ENCODE peak calls at places on chromosomes 2 and 18, in five cellular contexts. M, L, K, E and F are unnamed samples.

GRCh38 chr2:70420005-70420580 is 118.2 kb upstream of the FAM136A start:
- DNase-seq in M (no peak), L (no peak), K (no peak), E (no peak), F (no peak)

GRCh38 chr2:118062669-118063068 is 25.6 kb upstream of the INSIG2 start:
- DNase-seq in M (no peak), L (no peak), K (no peak), E (no peak), F (no peak)

GRCh38 chr2:8445580-8445979 is 236.3 kb upstream of the ID2 start:
- DNase-seq in M (no peak), L (no peak), K (no peak), E (no peak), F (no peak)

GRCh38 chr2:36812196-36812595 is 115.7 kb downstream of the VIT start:
- DNase-seq in M (no peak), L (peak), K (no peak), E (no peak), F (no peak)

GRCh38 chr18:58403799-58404455 is 225.0 kb downstream of the ALPK2 start:
- DNase-seq in M (no peak), L (no peak), K (no peak), E (no peak), F (no peak)

GRCh38 chr2:168220971-168221819 is 26.2 kb downstream of the STK39 start:
- DNase-seq in M (no peak), L (no peak), K (no peak), E (no peak), F (no peak)

GRCh38 chr2:167181134-167181533 is 292.9 kb downstream of the XIRP2 start:
- DNase-seq in M (no peak), L (peak), K (no peak), E (peak), F (no peak)

GRCh38 chr2:25368650-25369049 is 26.9 kb upstream of the DNMT3A start:
- DNase-seq in M (no peak), L (no peak), K (no peak), E (peak), F (no peak)

GRCh38 chr2:97713296-97714083 is at the start of gene ZAP70:
- DNase-seq in M (no peak), L (no peak), K (peak), E (no peak), F (no peak)

GRCh38 chr2:147925886-147926285 is 81.1 kb downstream of the ACVR2A start:
- DNase-seq in M (no peak), L (no peak), K (no peak), E (no peak), F (no peak)

GRCh38 chr18:43970656-43971055 is 693.4 kb upstream of the SYT4 start:
- DNase-seq in M (no peak), L (peak), K (no peak), E (no peak), F (no peak)

GRCh38 chr2:188456114-188456909 is 164.6 kb downstream of the GULP1 start:
- DNase-seq in M (no peak), L (peak), K (no peak), E (no peak), F (no peak)

GRCh38 chr2:28175028-28175427 is 217.6 kb upstream of the FOSL2 start:
- DNase-seq in M (no peak), L (peak), K (no peak), E (no peak), F (no peak)

GRCh38 chr2:79114797-79115494 is 5.3 kb upstream of the REG1A start:
- DNase-seq in M (no peak), L (no peak), K (no peak), E (no peak), F (no peak)

GRCh38 chr2:145287686-145288085 is 767.8 kb upstream of the ZEB2 start:
- DNase-seq in M (no peak), L (no peak), K (no peak), E (no peak), F (no peak)

GRCh38 chr2:117763806-117764205 is 50.7 kb upstream of the DDX18 start:
- DNase-seq in M (no peak), L (no peak), K (no peak), E (no peak), F (no peak)

GRCh38 chr2:46954951-46955571 is 39.5 kb upstream of the MCFD2 start:
- DNase-seq in M (no peak), L (peak), K (no peak), E (peak), F (no peak)

GRCh38 chr2:232485757-232486557 is 1.7 kb downstream of the ECEL1 start:
- DNase-seq in M (no peak), L (no peak), K (no peak), E (no peak), F (no peak)

GRCh38 chr2:239948100-239948881 is 76.9 kb downstream of the NDUFA10 start:
- DNase-seq in M (no peak), L (no peak), K (no peak), E (no peak), F (no peak)

GRCh38 chr2:82330104-82330503 is 2025.6 kb upstream of the LRRTM1 start:
- DNase-seq in M (no peak), L (no peak), K (no peak), E (no peak), F (no peak)

GRCh38 chr2:186853871-186854435 is 5.0 kb upstream of the ZSWIM2 start:
- DNase-seq in M (no peak), L (no peak), K (no peak), E (no peak), F (no peak)

GRCh38 chr18:51724790-51725721 is 527.6 kb upstream of the MEX3C start:
- DNase-seq in M (no peak), L (no peak), K (no peak), E (no peak), F (no peak)

GRCh38 chr2:176582990-176583481 is 313.8 kb downstream of the MTX2 start:
- DNase-seq in M (no peak), L (peak), K (no peak), E (peak), F (no peak)

GRCh38 chr2:200262047-200262446 is 44.4 kb upstream of the SPATS2L start:
- DNase-seq in M (no peak), L (no peak), K (no peak), E (no peak), F (no peak)

GRCh38 chr18:58787750-58788149 is 76.9 kb upstream of the ZNF532 start:
- DNase-seq in M (no peak), L (no peak), K (no peak), E (no peak), F (no peak)

GRCh38 chr2:124045906-124046305 is 20.8 kb downstream of the CNTNAP5 start:
- DNase-seq in M (no peak), L (no peak), K (no peak), E (no peak), F (no peak)

GRCh38 chr2:138718405-138718804 is 61.8 kb downstream of the NXPH2 start:
- DNase-seq in M (no peak), L (no peak), K (no peak), E (no peak), F (no peak)

GRCh38 chr2:157895531-157895930 is 19.4 kb upstream of the ACVR1 start:
- DNase-seq in M (no peak), L (peak), K (peak), E (no peak), F (no peak)

GRCh38 chr2:6754412-6754811 is 111.3 kb downstream of the CMPK2 start:
- DNase-seq in M (no peak), L (no peak), K (no peak), E (no peak), F (no peak)

GRCh38 chr2:105114551-105114950 is 76.7 kb downstream of the MRPS9 start:
- DNase-seq in M (no peak), L (peak), K (no peak), E (peak), F (peak)

GRCh38 chr2:98254504-98255059 is 91.7 kb upstream of the CNGA3 start:
- DNase-seq in M (no peak), L (no peak), K (no peak), E (no peak), F (no peak)

GRCh38 chr2:237885931-237886701 is 26.7 kb downstream of the RAMP1 start:
- DNase-seq in M (no peak), L (no peak), K (no peak), E (no peak), F (no peak)

GRCh38 chr2:225009768-225010167 is 32.5 kb downstream of the DOCK10 start:
- DNase-seq in M (no peak), L (peak), K (no peak), E (no peak), F (no peak)

GRCh38 chr2:43421194-43421593 is 174.6 kb downstream of the THADA start:
- DNase-seq in M (no peak), L (peak), K (no peak), E (no peak), F (no peak)

GRCh38 chr2:241767464-241768250 is 9.0 kb upstream of the GAL3ST2 start:
- DNase-seq in M (no peak), L (no peak), K (no peak), E (peak), F (no peak)

GRCh38 chr2:239130786-239131325 is 270.0 kb downstream of the HDAC4 start:
- DNase-seq in M (no peak), L (no peak), K (no peak), E (no peak), F (no peak)

GRCh38 chr18:76875390-76876330 is 53.3 kb downstream of the ZNF236 start:
- DNase-seq in M (peak), L (peak), K (peak), E (peak), F (peak)

GRCh38 chr2:165058471-165059265 is 103.3 kb upstream of the SLC38A11 start:
- DNase-seq in M (no peak), L (no peak), K (no peak), E (no peak), F (no peak)

GRCh38 chr2:236960516-236960915 is 125.2 kb upstream of the COPS8 start:
- DNase-seq in M (no peak), L (no peak), K (no peak), E (no peak), F (no peak)

GRCh38 chr18:12599966-12600365 is 57.9 kb downstream of the SPIRE1 start:
- DNase-seq in M (no peak), L (no peak), K (no peak), E (no peak), F (no peak)